ENCODE peak calls at places on chromosomes 3 and 15, in ten cellular contexts. One of them, this sample, is unnamed. For H3K27me3, the result is how much of the 10 kb centered on the place peaks cover.

GRCh38 chr15:47968593-47968992 is 152.2 kb upstream of the SLC24A5 start:
- DNase-seq in spleen: no peak
- DNase-seq in kidney epithelial cell: no peak
- DNase-seq in cardiac muscle cell: no peak
- DNase-seq in sigmoid colon: no peak
- DNase-seq in gastrocnemius medialis: no peak
- DNase-seq in PC-9: no peak
- DNase-seq in mammary epithelial cell: no peak
- DNase-seq in psoas muscle: no peak
- DNase-seq in left ventricle myocardium inferior: no peak
- DNase-seq in this sample: no peak

GRCh38 chr3:154758109-154758868 is 321.8 kb upstream of the MME start:
- DNase-seq in spleen: no peak
- DNase-seq in kidney epithelial cell: peak
- DNase-seq in cardiac muscle cell: peak
- DNase-seq in sigmoid colon: no peak
- DNase-seq in gastrocnemius medialis: no peak
- DNase-seq in PC-9: no peak
- DNase-seq in mammary epithelial cell: peak
- DNase-seq in psoas muscle: no peak
- DNase-seq in left ventricle myocardium inferior: no peak
- DNase-seq in this sample: peak

GRCh38 chr3:55337641-55338174 is 149.4 kb downstream of the WNT5A start:
- DNase-seq in spleen: no peak
- DNase-seq in kidney epithelial cell: no peak
- DNase-seq in cardiac muscle cell: no peak
- DNase-seq in sigmoid colon: no peak
- DNase-seq in gastrocnemius medialis: no peak
- DNase-seq in PC-9: no peak
- DNase-seq in mammary epithelial cell: no peak
- DNase-seq in psoas muscle: no peak
- DNase-seq in left ventricle myocardium inferior: no peak
- DNase-seq in this sample: no peak

GRCh38 chr3:23580337-23580736 is 225.4 kb upstream of the UBE2E1 start:
- DNase-seq in spleen: no peak
- DNase-seq in kidney epithelial cell: no peak
- DNase-seq in cardiac muscle cell: peak
- DNase-seq in sigmoid colon: no peak
- DNase-seq in gastrocnemius medialis: no peak
- DNase-seq in PC-9: peak
- DNase-seq in mammary epithelial cell: peak
- DNase-seq in psoas muscle: no peak
- DNase-seq in left ventricle myocardium inferior: no peak
- DNase-seq in this sample: peak

GRCh38 chr15:100780208-100780800 is 99.3 kb upstream of the ALDH1A3 start:
- DNase-seq in spleen: no peak
- DNase-seq in kidney epithelial cell: no peak
- DNase-seq in cardiac muscle cell: no peak
- DNase-seq in sigmoid colon: peak
- DNase-seq in gastrocnemius medialis: no peak
- DNase-seq in PC-9: no peak
- DNase-seq in mammary epithelial cell: no peak
- DNase-seq in psoas muscle: no peak
- DNase-seq in left ventricle myocardium inferior: no peak
- DNase-seq in this sample: no peak

GRCh38 chr3:112926000-112926399 is 48.9 kb downstream of the CD200R1 start:
- DNase-seq in spleen: no peak
- DNase-seq in kidney epithelial cell: no peak
- DNase-seq in cardiac muscle cell: no peak
- DNase-seq in sigmoid colon: no peak
- DNase-seq in gastrocnemius medialis: no peak
- DNase-seq in PC-9: no peak
- DNase-seq in mammary epithelial cell: no peak
- DNase-seq in psoas muscle: no peak
- DNase-seq in left ventricle myocardium inferior: no peak
- DNase-seq in this sample: no peak

GRCh38 chr15:39788800-39789565 is 6.3 kb upstream of the FSIP1 start:
- DNase-seq in spleen: no peak
- DNase-seq in kidney epithelial cell: no peak
- DNase-seq in cardiac muscle cell: peak
- DNase-seq in sigmoid colon: no peak
- DNase-seq in gastrocnemius medialis: no peak
- DNase-seq in PC-9: no peak
- DNase-seq in mammary epithelial cell: no peak
- DNase-seq in psoas muscle: no peak
- DNase-seq in left ventricle myocardium inferior: no peak
- DNase-seq in this sample: no peak

GRCh38 chr15:84685304-84685703 is 27.3 kb upstream of the NMB start:
- DNase-seq in spleen: no peak
- DNase-seq in kidney epithelial cell: peak
- DNase-seq in cardiac muscle cell: peak
- DNase-seq in sigmoid colon: peak
- DNase-seq in gastrocnemius medialis: no peak
- DNase-seq in PC-9: peak
- DNase-seq in mammary epithelial cell: peak
- DNase-seq in psoas muscle: peak
- DNase-seq in left ventricle myocardium inferior: peak
- DNase-seq in this sample: peak

GRCh38 chr3:106765342-106765741 is 611.9 kb upstream of the CCDC54 start:
- DNase-seq in spleen: no peak
- DNase-seq in kidney epithelial cell: peak
- DNase-seq in cardiac muscle cell: peak
- DNase-seq in sigmoid colon: no peak
- DNase-seq in gastrocnemius medialis: no peak
- DNase-seq in PC-9: peak
- DNase-seq in mammary epithelial cell: peak
- DNase-seq in psoas muscle: no peak
- DNase-seq in left ventricle myocardium inferior: no peak
- DNase-seq in this sample: peak

GRCh38 chr15:82100116-82100795 is 54.4 kb upstream of the MEX3B start:
- DNase-seq in spleen: no peak
- DNase-seq in kidney epithelial cell: no peak
- DNase-seq in cardiac muscle cell: peak
- DNase-seq in sigmoid colon: no peak
- DNase-seq in gastrocnemius medialis: no peak
- DNase-seq in PC-9: no peak
- DNase-seq in mammary epithelial cell: no peak
- DNase-seq in psoas muscle: no peak
- DNase-seq in left ventricle myocardium inferior: no peak
- DNase-seq in this sample: no peak

GRCh38 chr15:84402856-84403608 is 167.5 kb downstream of the GOLGA6L4 start:
- DNase-seq in spleen: peak
- DNase-seq in kidney epithelial cell: no peak
- DNase-seq in cardiac muscle cell: no peak
- DNase-seq in sigmoid colon: no peak
- DNase-seq in gastrocnemius medialis: no peak
- DNase-seq in PC-9: no peak
- DNase-seq in mammary epithelial cell: no peak
- DNase-seq in psoas muscle: peak
- DNase-seq in left ventricle myocardium inferior: no peak
- DNase-seq in this sample: no peak

GRCh38 chr15:45399381-45400212 is 21.3 kb upstream of the GATM start:
- DNase-seq in spleen: no peak
- DNase-seq in kidney epithelial cell: peak
- DNase-seq in cardiac muscle cell: peak
- DNase-seq in sigmoid colon: no peak
- DNase-seq in gastrocnemius medialis: no peak
- DNase-seq in PC-9: no peak
- DNase-seq in mammary epithelial cell: peak
- DNase-seq in psoas muscle: no peak
- DNase-seq in left ventricle myocardium inferior: no peak
- DNase-seq in this sample: peak

GRCh38 chr15:65841121-65841930 is 28.0 kb upstream of the RAB11A start:
- DNase-seq in spleen: no peak
- DNase-seq in kidney epithelial cell: peak
- DNase-seq in cardiac muscle cell: peak
- DNase-seq in sigmoid colon: no peak
- DNase-seq in gastrocnemius medialis: no peak
- DNase-seq in PC-9: no peak
- DNase-seq in mammary epithelial cell: peak
- DNase-seq in psoas muscle: no peak
- DNase-seq in left ventricle myocardium inferior: no peak
- DNase-seq in this sample: peak

GRCh38 chr15:76330281-76330680 is 6.3 kb upstream of the ISL2 start:
- DNase-seq in spleen: no peak
- DNase-seq in kidney epithelial cell: no peak
- DNase-seq in cardiac muscle cell: peak
- DNase-seq in sigmoid colon: peak
- DNase-seq in gastrocnemius medialis: no peak
- DNase-seq in PC-9: no peak
- DNase-seq in mammary epithelial cell: peak
- DNase-seq in psoas muscle: peak
- DNase-seq in left ventricle myocardium inferior: no peak
- DNase-seq in this sample: peak

GRCh38 chr3:37779289-37780152 is 82.2 kb upstream of the CTDSPL start:
- DNase-seq in spleen: no peak
- DNase-seq in kidney epithelial cell: peak
- DNase-seq in cardiac muscle cell: peak
- DNase-seq in sigmoid colon: no peak
- DNase-seq in gastrocnemius medialis: no peak
- DNase-seq in PC-9: peak
- DNase-seq in mammary epithelial cell: peak
- DNase-seq in psoas muscle: no peak
- DNase-seq in left ventricle myocardium inferior: no peak
- DNase-seq in this sample: peak

GRCh38 chr3:141482250-141482937 is 4.4 kb upstream of the RASA2 start:
- DNase-seq in spleen: no peak
- DNase-seq in kidney epithelial cell: peak
- DNase-seq in cardiac muscle cell: peak
- DNase-seq in sigmoid colon: no peak
- DNase-seq in gastrocnemius medialis: no peak
- DNase-seq in PC-9: peak
- DNase-seq in mammary epithelial cell: peak
- DNase-seq in psoas muscle: no peak
- DNase-seq in left ventricle myocardium inferior: no peak
- DNase-seq in this sample: peak

GRCh38 chr15:47561102-47561501 is 156.2 kb upstream of the SEMA6D start:
- DNase-seq in spleen: no peak
- DNase-seq in kidney epithelial cell: no peak
- DNase-seq in cardiac muscle cell: no peak
- DNase-seq in sigmoid colon: no peak
- DNase-seq in gastrocnemius medialis: no peak
- DNase-seq in PC-9: no peak
- DNase-seq in mammary epithelial cell: no peak
- DNase-seq in psoas muscle: no peak
- DNase-seq in left ventricle myocardium inferior: no peak
- DNase-seq in this sample: no peak

GRCh38 chr3:38554127-38554827 is 58.1 kb downstream of the EXOG start:
- DNase-seq in spleen: peak
- DNase-seq in kidney epithelial cell: no peak
- DNase-seq in cardiac muscle cell: no peak
- DNase-seq in sigmoid colon: peak
- DNase-seq in gastrocnemius medialis: no peak
- DNase-seq in PC-9: no peak
- DNase-seq in mammary epithelial cell: no peak
- DNase-seq in psoas muscle: no peak
- DNase-seq in left ventricle myocardium inferior: no peak
- DNase-seq in this sample: no peak

GRCh38 chr3:177596248-177596821 is 399.1 kb upstream of the TBL1XR1 start:
- DNase-seq in spleen: no peak
- DNase-seq in kidney epithelial cell: peak
- DNase-seq in cardiac muscle cell: peak
- DNase-seq in sigmoid colon: no peak
- DNase-seq in gastrocnemius medialis: no peak
- DNase-seq in PC-9: peak
- DNase-seq in mammary epithelial cell: peak
- DNase-seq in psoas muscle: no peak
- DNase-seq in left ventricle myocardium inferior: no peak
- DNase-seq in this sample: peak
- TF ChIP-seq CTCF in spleen: no peak
- TF ChIP-seq CTCF in kidney epithelial cell: no peak
- TF ChIP-seq CTCF in cardiac muscle cell: no peak
- TF ChIP-seq CTCF in sigmoid colon: no peak
- TF ChIP-seq CTCF in gastrocnemius medialis: no peak
- TF ChIP-seq CTCF in PC-9: no peak
- TF ChIP-seq CTCF in mammary epithelial cell: no peak
- TF ChIP-seq CTCF in psoas muscle: no peak
- TF ChIP-seq CTCF in left ventricle myocardium inferior: no peak
- TF ChIP-seq CTCF in this sample: no peak

DNA sequence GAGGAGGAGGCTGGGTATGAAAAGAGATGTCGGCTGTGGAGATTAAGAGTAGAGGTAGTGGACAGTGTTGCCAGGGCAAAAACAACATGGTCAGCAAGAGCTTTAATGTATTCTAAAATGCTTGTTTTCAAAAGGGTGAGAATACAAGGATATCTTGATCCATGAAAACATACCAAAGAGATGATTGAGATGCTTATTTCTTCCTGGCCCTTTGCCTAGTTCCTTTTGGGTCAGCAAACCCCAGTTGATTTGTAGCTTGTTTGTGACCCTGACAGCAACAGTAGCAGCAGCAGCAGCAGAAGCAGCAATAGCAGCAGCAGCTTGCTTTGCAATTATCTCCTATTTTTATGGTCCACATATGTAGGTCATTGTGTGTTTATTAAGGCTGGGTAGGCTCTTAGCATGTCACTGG is 337.3 kb downstream of the LPP start:
- DNase-seq in spleen: no peak
- DNase-seq in kidney epithelial cell: no peak
- DNase-seq in cardiac muscle cell: no peak
- DNase-seq in sigmoid colon: no peak
- DNase-seq in gastrocnemius medialis: no peak
- DNase-seq in PC-9: peak
- DNase-seq in mammary epithelial cell: no peak
- DNase-seq in psoas muscle: no peak
- DNase-seq in left ventricle myocardium inferior: no peak
- DNase-seq in this sample: no peak
- H3K4me3 ChIP-seq in spleen: no peak
- H3K4me3 ChIP-seq in kidney epithelial cell: no peak
- H3K4me3 ChIP-seq in cardiac muscle cell: no peak
- H3K4me3 ChIP-seq in sigmoid colon: no peak
- H3K4me3 ChIP-seq in gastrocnemius medialis: no peak
- H3K4me3 ChIP-seq in PC-9: no peak
- H3K4me3 ChIP-seq in mammary epithelial cell: no peak
- H3K4me3 ChIP-seq in psoas muscle: no peak
- H3K4me3 ChIP-seq in left ventricle myocardium inferior: no peak
- H3K4me3 ChIP-seq in this sample: no peak

GRCh38 chr15:68434021-68434420 is 2.1 kb upstream of the ITGA11 start:
- DNase-seq in spleen: no peak
- DNase-seq in kidney epithelial cell: no peak
- DNase-seq in cardiac muscle cell: no peak
- DNase-seq in sigmoid colon: no peak
- DNase-seq in gastrocnemius medialis: no peak
- DNase-seq in PC-9: no peak
- DNase-seq in mammary epithelial cell: no peak
- DNase-seq in psoas muscle: no peak
- DNase-seq in left ventricle myocardium inferior: no peak
- DNase-seq in this sample: no peak
- H3K27me3 ChIP-seq in spleen: half or more
- H3K27me3 ChIP-seq in kidney epithelial cell: half or more
- H3K27me3 ChIP-seq in cardiac muscle cell: half or more
- H3K27me3 ChIP-seq in sigmoid colon: under half
- H3K27me3 ChIP-seq in gastrocnemius medialis: under half
- H3K27me3 ChIP-seq in PC-9: half or more
- H3K27me3 ChIP-seq in mammary epithelial cell: under half
- H3K27me3 ChIP-seq in psoas muscle: under half
- H3K27me3 ChIP-seq in left ventricle myocardium inferior: half or more
- H3K27me3 ChIP-seq in this sample: under half

DNA sequence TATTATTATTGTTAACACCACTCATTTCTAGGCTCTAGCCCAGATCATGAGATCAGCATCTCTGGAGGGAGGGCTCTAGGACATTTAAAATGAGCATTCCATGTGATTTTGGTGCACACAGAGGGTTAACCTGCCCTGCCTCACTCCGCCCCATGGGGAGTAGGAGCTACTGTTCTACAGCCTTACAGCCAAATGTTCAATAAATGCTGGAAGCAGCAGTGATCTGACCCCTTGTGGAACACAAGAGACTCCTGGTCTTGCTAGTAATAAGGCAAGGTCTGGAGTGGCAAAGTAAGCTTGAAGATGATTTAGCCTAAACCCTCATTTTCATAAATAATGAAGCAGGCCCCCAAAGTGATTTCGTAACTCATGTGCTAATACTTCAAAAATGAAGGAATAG is 166.4 kb upstream of the EOMES start:
- DNase-seq in spleen: no peak
- DNase-seq in kidney epithelial cell: no peak
- DNase-seq in cardiac muscle cell: peak
- DNase-seq in sigmoid colon: no peak
- DNase-seq in gastrocnemius medialis: no peak
- DNase-seq in PC-9: no peak
- DNase-seq in mammary epithelial cell: peak
- DNase-seq in psoas muscle: no peak
- DNase-seq in left ventricle myocardium inferior: no peak
- DNase-seq in this sample: peak
- TF ChIP-seq CTCF in spleen: no peak
- TF ChIP-seq CTCF in kidney epithelial cell: no peak
- TF ChIP-seq CTCF in cardiac muscle cell: no peak
- TF ChIP-seq CTCF in sigmoid colon: no peak
- TF ChIP-seq CTCF in gastrocnemius medialis: no peak
- TF ChIP-seq CTCF in PC-9: no peak
- TF ChIP-seq CTCF in mammary epithelial cell: peak
- TF ChIP-seq CTCF in psoas muscle: no peak
- TF ChIP-seq CTCF in left ventricle myocardium inferior: no peak
- TF ChIP-seq CTCF in this sample: no peak